ENCODE peak calls at places on chromosome 14, in eight cellular contexts. X, O, L, G, C, P, R and F are unnamed samples.

GRCh38 chr14:67477926-67478915 is 10.3 kb downstream of the TMEM229B start:
- DNase-seq in X (no peak), O (peak), L (peak), G (no peak), C (no peak), P (no peak), R (no peak), F (peak)

GRCh38 chr14:89589400-89590128 is 172.5 kb upstream of the FOXN3 start:
- DNase-seq in X (no peak), O (no peak), L (no peak), G (no peak), C (no peak), P (no peak), R (no peak), F (no peak)

GRCh38 chr14:67577181-67577580 is 22.9 kb downstream of the PIGH start:
- DNase-seq in X (no peak), O (no peak), L (peak), G (no peak), C (no peak), P (no peak), R (no peak), F (no peak)

GRCh38 chr14:53327716-53328115 is 174.6 kb upstream of the DDHD1 start:
- DNase-seq in X (no peak), O (peak), L (no peak), G (no peak), C (no peak), P (no peak), R (no peak), F (peak)

GRCh38 chr14:94388896-94389469 is 581 bp upstream of the SERPINA1 start:
- DNase-seq in X (peak), O (no peak), L (no peak), G (peak), C (no peak), P (no peak), R (no peak), F (no peak)

GRCh38 chr14:98138666-98139065 is 1133.3 kb downstream of the BCL11B start:
- DNase-seq in X (peak), O (no peak), L (no peak), G (no peak), C (no peak), P (peak), R (no peak), F (no peak)

GRCh38 chr14:61517861-61518802 is 177.2 kb upstream of the HIF1A start:
- DNase-seq in X (peak), O (no peak), L (no peak), G (no peak), C (no peak), P (no peak), R (no peak), F (no peak)

GRCh38 chr14:51394391-51394790 is 154.3 kb downstream of the TMX1 start:
- DNase-seq in X (no peak), O (no peak), L (no peak), G (no peak), C (no peak), P (no peak), R (no peak), F (no peak)

GRCh38 chr14:59085207-59085739 is 103.2 kb upstream of the DAAM1 start:
- DNase-seq in X (no peak), O (no peak), L (no peak), G (no peak), C (no peak), P (no peak), R (no peak), F (no peak)

GRCh38 chr14:52706286-52706685 is 714 bp upstream of the PSMC6 start:
- DNase-seq in X (no peak), O (no peak), L (no peak), G (no peak), C (no peak), P (peak), R (no peak), F (no peak)

GRCh38 chr14:81981311-81981675 is 447.6 kb upstream of the SEL1L start:
- DNase-seq in X (no peak), O (no peak), L (no peak), G (no peak), C (no peak), P (no peak), R (no peak), F (no peak)

GRCh38 chr14:100536141-100536540 is 51.1 kb downstream of the BEGAIN start:
- DNase-seq in X (no peak), O (no peak), L (peak), G (no peak), C (no peak), P (peak), R (no peak), F (no peak)

GRCh38 chr14:67532998-67533753 is at the start of gene PLEKHH1:
- DNase-seq in X (peak), O (no peak), L (peak), G (no peak), C (no peak), P (peak), R (peak), F (peak)

GRCh38 chr14:80395031-80395430 is 183.7 kb upstream of the DIO2 start:
- DNase-seq in X (no peak), O (no peak), L (no peak), G (no peak), C (no peak), P (no peak), R (no peak), F (no peak)

GRCh38 chr14:80464531-80465149 is 253.3 kb upstream of the DIO2 start:
- DNase-seq in X (peak), O (no peak), L (no peak), G (no peak), C (no peak), P (no peak), R (no peak), F (no peak)

GRCh38 chr14:74980398-74980745 is 22.3 kb upstream of the EIF2B2 start:
- DNase-seq in X (no peak), O (no peak), L (no peak), G (peak), C (no peak), P (no peak), R (no peak), F (no peak)

GRCh38 chr14:54902521-54903420 is at the start of gene GCH1:
- DNase-seq in X (peak), O (no peak), L (peak), G (peak), C (no peak), P (peak), R (peak), F (no peak)

GRCh38 chr14:100764716-100765115 is 38.0 kb downstream of the DLK1 start:
- DNase-seq in X (no peak), O (no peak), L (no peak), G (no peak), C (no peak), P (no peak), R (no peak), F (no peak)

GRCh38 chr14:28661171-28661772 is 105.3 kb upstream of the FOXG1 start:
- DNase-seq in X (peak), O (peak), L (no peak), G (no peak), C (no peak), P (no peak), R (no peak), F (no peak)

GRCh38 chr14:92539875-92540274 is 26.3 kb downstream of the RIN3 start:
- DNase-seq in X (no peak), O (no peak), L (peak), G (no peak), C (no peak), P (peak), R (peak), F (no peak)

GRCh38 chr14:92540472-92541048 is 27.0 kb downstream of the RIN3 start:
- DNase-seq in X (no peak), O (peak), L (no peak), G (peak), C (peak), P (no peak), R (peak), F (peak)

GRCh38 chr14:92539419-92539818 is 25.8 kb downstream of the RIN3 start:
- DNase-seq in X (no peak), O (no peak), L (no peak), G (no peak), C (no peak), P (no peak), R (no peak), F (no peak)

GRCh38 chr14:92534863-92535654 is 21.5 kb downstream of the RIN3 start:
- DNase-seq in X (no peak), O (no peak), L (peak), G (no peak), C (no peak), P (peak), R (no peak), F (no peak)

DNA sequence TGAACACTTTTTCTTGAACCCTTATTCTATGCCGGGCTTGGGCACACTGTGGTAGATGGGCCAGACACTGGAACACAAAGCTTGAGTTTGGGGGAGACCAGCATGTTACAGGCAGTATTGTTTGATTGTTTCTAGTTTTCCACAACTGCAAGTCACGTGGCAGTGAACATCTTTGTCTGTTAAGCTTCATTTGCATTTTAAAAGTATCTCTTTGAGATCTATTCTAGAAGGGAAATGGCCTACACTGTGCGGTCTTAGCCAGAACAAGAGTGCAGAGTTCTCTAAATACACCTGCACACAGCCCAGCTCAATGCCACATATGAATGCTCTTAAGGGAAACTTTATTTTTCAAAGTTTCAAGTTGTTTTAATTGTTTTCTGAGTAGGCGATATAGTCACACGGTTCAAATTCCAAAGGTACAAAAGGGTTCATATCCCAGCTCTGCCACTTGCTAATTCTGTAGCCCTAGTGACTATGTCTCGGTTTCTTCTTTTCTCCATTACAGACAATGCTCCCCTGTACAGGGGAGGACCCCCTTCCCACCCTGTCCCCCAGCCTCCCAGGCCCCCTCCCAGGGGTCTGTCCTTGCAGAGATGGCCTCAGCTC is 24.9 kb downstream of the RIN3 start:
- DNase-seq in X (no peak), O (no peak), L (no peak), G (no peak), C (no peak), P (no peak), R (no peak), F (no peak)
- H3K27ac ChIP-seq in X (no peak), O (no peak), L (peak), G (peak), C (no peak), P (no peak), R (peak), F (no peak)

GRCh38 chr14:30533126-30533525 is 25.8 kb upstream of the G2E3 start:
- DNase-seq in X (no peak), O (no peak), L (no peak), G (no peak), C (no peak), P (no peak), R (no peak), F (no peak)
- H3K27ac ChIP-seq in X (no peak), O (no peak), L (no peak), G (no peak), C (no peak), P (no peak), R (no peak), F (no peak)

DNA sequence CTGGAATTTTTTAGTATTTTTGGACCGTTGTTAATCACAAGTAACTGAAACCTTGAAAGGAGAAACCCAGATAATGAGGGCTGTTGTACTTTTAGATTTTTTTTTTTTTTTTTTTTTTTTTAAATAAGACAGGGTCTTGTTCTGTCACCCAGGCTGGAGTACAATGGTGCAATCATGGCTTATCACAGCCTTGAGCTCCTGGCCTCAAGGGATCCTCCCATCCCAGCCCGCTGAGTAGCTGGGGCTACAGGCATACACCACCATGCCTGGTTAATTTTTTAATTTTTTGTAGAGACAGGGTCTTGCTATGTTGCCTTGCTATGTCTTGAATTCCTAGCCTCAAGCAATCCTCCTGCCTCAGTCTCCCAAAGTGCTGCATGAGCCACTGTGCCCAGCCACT is 211.6 kb downstream of the SYNE2 start:
- DNase-seq in X (no peak), O (no peak), L (no peak), G (no peak), C (no peak), P (no peak), R (no peak), F (no peak)
- H3K27ac ChIP-seq in X (no peak), O (no peak), L (no peak), G (no peak), C (no peak), P (no peak), R (no peak), F (no peak)

GRCh38 chr14:22517117-22517720 is 71.8 kb downstream of the DAD1 start:
- DNase-seq in X (no peak), O (no peak), L (no peak), G (no peak), C (no peak), P (no peak), R (no peak), F (no peak)

GRCh38 chr14:22520786-22521185 is 68.2 kb downstream of the DAD1 start:
- DNase-seq in X (no peak), O (no peak), L (no peak), G (no peak), C (no peak), P (no peak), R (no peak), F (no peak)

GRCh38 chr14:22518073-22518472 is 71.0 kb downstream of the DAD1 start:
- DNase-seq in X (peak), O (no peak), L (no peak), G (no peak), C (no peak), P (no peak), R (no peak), F (no peak)

GRCh38 chr14:22521449-22522239 is 67.4 kb downstream of the DAD1 start:
- DNase-seq in X (no peak), O (no peak), L (no peak), G (no peak), C (no peak), P (no peak), R (no peak), F (no peak)

DNA sequence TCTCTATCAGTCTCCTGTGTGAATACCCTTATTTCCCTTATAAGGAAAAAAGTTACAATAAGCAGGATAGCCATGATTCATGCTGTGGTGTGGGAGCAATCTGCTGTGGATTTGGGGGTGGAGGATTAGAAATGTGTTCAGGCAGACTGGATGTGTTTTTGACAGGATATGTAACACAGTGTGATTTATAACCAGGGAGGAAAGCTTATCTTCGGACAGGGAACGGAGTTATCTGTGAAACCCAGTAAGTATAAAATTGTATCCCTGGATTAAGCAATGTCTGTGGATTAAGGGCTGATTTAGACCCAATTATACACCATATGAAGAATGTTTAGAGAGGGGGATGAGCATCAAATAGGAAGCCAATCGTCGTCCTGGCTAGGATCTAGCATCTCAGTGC is 68.8 kb downstream of the DAD1 start:
- DNase-seq in X (no peak), O (peak), L (no peak), G (no peak), C (peak), P (no peak), R (no peak), F (no peak)
- H3K27ac ChIP-seq in X (no peak), O (peak), L (peak), G (peak), C (peak), P (peak), R (no peak), F (peak)